ENCODE peak calls at places on chromosomes 2 and 18, in six cellular contexts. One of them, this sample, is unnamed. For H3K36me3, the result is how much of the 10 kb centered on the place peaks cover.

GRCh38 chr2:120803085-120803484 is 67.4 kb downstream of the GLI2 start:
- DNase-seq in OCI-LY7: no peak
- DNase-seq in cardiac muscle cell: no peak
- DNase-seq in mammary epithelial cell: no peak
- DNase-seq in heart right ventricle: no peak
- DNase-seq in IMR-90: no peak
- DNase-seq in this sample: no peak

GRCh38 chr2:44291281-44292248 is 16.3 kb downstream of the SLC3A1 start:
- DNase-seq in OCI-LY7: no peak
- DNase-seq in mammary epithelial cell: peak
- DNase-seq in cardiac muscle cell: peak
- DNase-seq in IMR-90: peak
- DNase-seq in heart right ventricle: no peak
- DNase-seq in this sample: peak

GRCh38 chr2:176753752-176754474 is 458.7 kb upstream of the HNRNPA3 start:
- DNase-seq in mammary epithelial cell: no peak
- DNase-seq in heart right ventricle: no peak
- DNase-seq in cardiac muscle cell: no peak
- DNase-seq in OCI-LY7: peak
- DNase-seq in IMR-90: no peak
- DNase-seq in this sample: no peak

GRCh38 chr2:237278593-237278992 is 135.4 kb downstream of the COL6A3 start:
- DNase-seq in cardiac muscle cell: peak
- DNase-seq in IMR-90: peak
- DNase-seq in heart right ventricle: peak
- DNase-seq in OCI-LY7: no peak
- DNase-seq in mammary epithelial cell: no peak
- DNase-seq in this sample: no peak

GRCh38 chr18:905307-905947 is 756 bp downstream of the ADCYAP1 start:
- DNase-seq in heart right ventricle: no peak
- DNase-seq in OCI-LY7: no peak
- DNase-seq in mammary epithelial cell: no peak
- DNase-seq in IMR-90: no peak
- DNase-seq in cardiac muscle cell: no peak
- DNase-seq in this sample: no peak

GRCh38 chr2:28624798-28625701 is 126.6 kb upstream of the PPP1CB start:
- DNase-seq in mammary epithelial cell: no peak
- DNase-seq in heart right ventricle: peak
- DNase-seq in IMR-90: peak
- DNase-seq in cardiac muscle cell: peak
- DNase-seq in OCI-LY7: no peak
- DNase-seq in this sample: no peak

GRCh38 chr2:6352906-6353515 is 512.7 kb downstream of the CMPK2 start:
- DNase-seq in OCI-LY7: peak
- DNase-seq in cardiac muscle cell: no peak
- DNase-seq in IMR-90: peak
- DNase-seq in heart right ventricle: peak
- DNase-seq in mammary epithelial cell: no peak
- DNase-seq in this sample: peak

GRCh38 chr2:218367415-218368149 is 10.9 kb downstream of the CATIP start:
- DNase-seq in heart right ventricle: peak
- DNase-seq in mammary epithelial cell: peak
- DNase-seq in cardiac muscle cell: peak
- DNase-seq in OCI-LY7: peak
- DNase-seq in IMR-90: peak
- DNase-seq in this sample: no peak

GRCh38 chr18:79516441-79516931 is 120.8 kb downstream of the NFATC1 start:
- DNase-seq in OCI-LY7: no peak
- DNase-seq in mammary epithelial cell: no peak
- DNase-seq in cardiac muscle cell: no peak
- DNase-seq in IMR-90: no peak
- DNase-seq in heart right ventricle: no peak
- DNase-seq in this sample: no peak

GRCh38 chr2:74052732-74053712 is 68.3 kb downstream of the TET3 start:
- DNase-seq in IMR-90: no peak
- DNase-seq in cardiac muscle cell: no peak
- DNase-seq in OCI-LY7: peak
- DNase-seq in heart right ventricle: no peak
- DNase-seq in mammary epithelial cell: no peak
- DNase-seq in this sample: no peak

GRCh38 chr2:119760876-119761275 is 1.2 kb downstream of the PTPN4 start:
- DNase-seq in cardiac muscle cell: peak
- DNase-seq in IMR-90: peak
- DNase-seq in mammary epithelial cell: peak
- DNase-seq in heart right ventricle: no peak
- DNase-seq in OCI-LY7: peak
- DNase-seq in this sample: peak

DNA sequence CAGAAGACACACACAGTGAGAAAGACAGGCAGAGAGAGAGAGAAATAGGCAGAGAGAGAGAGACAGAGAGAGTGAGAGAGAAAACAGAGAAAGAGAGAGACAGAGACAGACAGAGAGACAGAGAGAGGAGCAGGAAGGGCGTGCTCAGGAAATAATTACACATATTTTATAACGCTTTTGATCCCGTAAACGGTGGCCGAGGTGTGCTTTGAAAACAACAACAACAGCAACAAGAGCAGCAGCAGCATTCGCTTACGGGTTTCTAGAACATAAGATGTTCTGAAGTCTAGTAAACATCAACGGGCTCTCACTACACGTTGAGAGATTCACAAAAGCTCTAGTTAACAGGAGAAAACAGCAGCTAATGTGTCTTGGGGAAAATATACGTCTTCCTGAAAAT is 105.6 kb upstream of the ANKRD30BL start:
- DNase-seq in cardiac muscle cell: peak
- DNase-seq in mammary epithelial cell: peak
- DNase-seq in OCI-LY7: peak
- DNase-seq in heart right ventricle: no peak
- DNase-seq in IMR-90: no peak
- DNase-seq in this sample: no peak
- H3K4me3 ChIP-seq in cardiac muscle cell: peak
- H3K4me3 ChIP-seq in mammary epithelial cell: peak
- H3K4me3 ChIP-seq in OCI-LY7: peak
- H3K4me3 ChIP-seq in heart right ventricle: peak
- H3K4me3 ChIP-seq in IMR-90: peak
- H3K4me3 ChIP-seq in this sample: no peak

GRCh38 chr2:9145752-9146430 is 60.7 kb upstream of the ASAP2 start:
- DNase-seq in OCI-LY7: no peak
- DNase-seq in heart right ventricle: no peak
- DNase-seq in IMR-90: no peak
- DNase-seq in cardiac muscle cell: no peak
- DNase-seq in mammary epithelial cell: no peak
- DNase-seq in this sample: no peak

GRCh38 chr2:9146656-9147055 is 60.0 kb upstream of the ASAP2 start:
- DNase-seq in mammary epithelial cell: no peak
- DNase-seq in cardiac muscle cell: no peak
- DNase-seq in heart right ventricle: no peak
- DNase-seq in OCI-LY7: no peak
- DNase-seq in IMR-90: no peak
- DNase-seq in this sample: no peak

GRCh38 chr2:9144047-9144446 is 62.6 kb upstream of the ASAP2 start:
- DNase-seq in OCI-LY7: no peak
- DNase-seq in mammary epithelial cell: no peak
- DNase-seq in cardiac muscle cell: peak
- DNase-seq in heart right ventricle: no peak
- DNase-seq in IMR-90: no peak
- DNase-seq in this sample: no peak

GRCh38 chr2:9144617-9145016 is 62.0 kb upstream of the ASAP2 start:
- DNase-seq in mammary epithelial cell: no peak
- DNase-seq in cardiac muscle cell: peak
- DNase-seq in OCI-LY7: no peak
- DNase-seq in heart right ventricle: no peak
- DNase-seq in IMR-90: no peak
- DNase-seq in this sample: no peak

GRCh38 chr2:9145109-9145751 is 61.4 kb upstream of the ASAP2 start:
- DNase-seq in mammary epithelial cell: no peak
- DNase-seq in OCI-LY7: no peak
- DNase-seq in IMR-90: peak
- DNase-seq in cardiac muscle cell: peak
- DNase-seq in heart right ventricle: no peak
- DNase-seq in this sample: no peak
- H3K27ac ChIP-seq in mammary epithelial cell: no peak
- H3K27ac ChIP-seq in OCI-LY7: no peak
- H3K27ac ChIP-seq in IMR-90: peak
- H3K27ac ChIP-seq in cardiac muscle cell: no peak
- H3K27ac ChIP-seq in heart right ventricle: no peak
- H3K27ac ChIP-seq in this sample: no peak

DNA sequence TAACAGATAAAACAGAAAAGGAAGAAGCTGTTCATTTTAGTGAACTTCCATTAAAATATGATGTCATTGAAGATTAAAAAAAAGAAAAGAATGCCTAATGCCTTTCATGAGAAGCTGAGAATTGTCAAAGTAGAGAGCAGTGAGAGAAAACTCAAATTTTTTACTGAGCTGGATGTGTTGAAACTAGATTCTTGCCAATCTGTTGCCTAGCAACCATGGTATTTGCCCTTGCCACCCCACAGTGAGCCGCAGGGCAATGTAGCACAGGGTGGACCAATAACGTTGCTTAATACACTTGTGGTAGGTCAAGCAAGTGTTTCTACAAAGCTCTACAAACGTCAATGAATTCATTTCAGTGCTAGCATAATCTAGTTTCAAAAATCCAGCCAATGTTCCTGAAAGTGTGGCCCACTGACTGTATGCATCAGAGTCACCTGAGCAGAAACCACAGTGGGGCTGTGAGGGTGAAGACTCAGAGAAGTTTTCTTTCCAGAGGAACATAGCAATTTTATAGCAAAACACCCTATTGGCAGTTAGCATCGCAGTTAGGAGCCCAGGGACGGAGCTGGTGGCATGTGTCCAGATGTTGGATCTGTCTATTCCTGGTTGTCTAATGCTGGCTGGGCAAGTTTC is 132.3 kb downstream of the DOCK10 start:
- DNase-seq in cardiac muscle cell: peak
- DNase-seq in heart right ventricle: peak
- DNase-seq in OCI-LY7: no peak
- DNase-seq in IMR-90: peak
- DNase-seq in mammary epithelial cell: peak
- DNase-seq in this sample: no peak
- H3K36me3 ChIP-seq in cardiac muscle cell: under half
- H3K36me3 ChIP-seq in heart right ventricle: under half
- H3K36me3 ChIP-seq in OCI-LY7: under half
- H3K36me3 ChIP-seq in IMR-90: under half
- H3K36me3 ChIP-seq in mammary epithelial cell: under half
- H3K36me3 ChIP-seq in this sample: under half

GRCh38 chr2:20457661-20458630 is 11.1 kb downstream of the RHOB start:
- DNase-seq in heart right ventricle: no peak
- DNase-seq in cardiac muscle cell: no peak
- DNase-seq in OCI-LY7: no peak
- DNase-seq in IMR-90: no peak
- DNase-seq in mammary epithelial cell: no peak
- DNase-seq in this sample: no peak
- H3K4me3 ChIP-seq in heart right ventricle: no peak
- H3K4me3 ChIP-seq in cardiac muscle cell: no peak
- H3K4me3 ChIP-seq in OCI-LY7: no peak
- H3K4me3 ChIP-seq in IMR-90: no peak
- H3K4me3 ChIP-seq in mammary epithelial cell: no peak
- H3K4me3 ChIP-seq in this sample: no peak

GRCh38 chr18:48841381-48842258 is 109.1 kb downstream of the SMAD7 start:
- DNase-seq in heart right ventricle: peak
- DNase-seq in mammary epithelial cell: no peak
- DNase-seq in IMR-90: peak
- DNase-seq in OCI-LY7: no peak
- DNase-seq in cardiac muscle cell: peak
- DNase-seq in this sample: no peak

GRCh38 chr18:48838921-48839818 is 111.6 kb downstream of the SMAD7 start:
- DNase-seq in cardiac muscle cell: peak
- DNase-seq in OCI-LY7: no peak
- DNase-seq in heart right ventricle: no peak
- DNase-seq in mammary epithelial cell: peak
- DNase-seq in IMR-90: peak
- DNase-seq in this sample: no peak

GRCh38 chr18:48839819-48840490 is 110.8 kb downstream of the SMAD7 start:
- DNase-seq in OCI-LY7: no peak
- DNase-seq in mammary epithelial cell: no peak
- DNase-seq in IMR-90: no peak
- DNase-seq in cardiac muscle cell: no peak
- DNase-seq in heart right ventricle: no peak
- DNase-seq in this sample: no peak

GRCh38 chr18:48842259-48843061 is 108.3 kb downstream of the SMAD7 start:
- DNase-seq in cardiac muscle cell: peak
- DNase-seq in heart right ventricle: peak
- DNase-seq in IMR-90: no peak
- DNase-seq in mammary epithelial cell: no peak
- DNase-seq in OCI-LY7: peak
- DNase-seq in this sample: no peak

DNA sequence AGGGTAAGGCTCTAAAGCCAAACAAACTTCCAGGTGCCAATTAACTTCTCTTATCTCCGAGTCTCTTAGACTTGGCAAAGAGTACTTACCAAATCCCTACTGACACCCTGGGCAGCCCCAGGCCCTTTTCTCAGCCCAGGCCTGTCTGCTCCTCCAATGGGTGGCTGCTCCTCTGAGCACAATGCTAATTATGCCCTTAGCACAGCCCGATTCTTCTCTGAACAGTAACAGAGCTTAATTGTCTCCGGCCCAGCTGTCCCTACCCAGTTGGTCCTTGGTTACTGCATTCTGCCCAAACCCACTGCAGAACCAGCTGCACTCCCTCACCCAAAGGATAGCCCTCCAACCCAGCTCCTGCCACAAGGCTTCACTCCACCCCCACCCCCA is 110.3 kb downstream of the SMAD7 start:
- DNase-seq in IMR-90: no peak
- DNase-seq in heart right ventricle: no peak
- DNase-seq in mammary epithelial cell: no peak
- DNase-seq in cardiac muscle cell: no peak
- DNase-seq in OCI-LY7: no peak
- DNase-seq in this sample: peak
- H3K27ac ChIP-seq in IMR-90: no peak
- H3K27ac ChIP-seq in heart right ventricle: peak
- H3K27ac ChIP-seq in mammary epithelial cell: no peak
- H3K27ac ChIP-seq in cardiac muscle cell: peak
- H3K27ac ChIP-seq in OCI-LY7: no peak
- H3K27ac ChIP-seq in this sample: no peak

This sample was measured in SJCRH30.